ENCODE peak calls at places on chromosomes 5 and 9, in six cellular contexts. L, K, P, N, R and Y are unnamed samples.

GRCh38 chr5:79456890-79457583 is 56.9 kb downstream of the HOMER1 start:
- DNase-seq in L (no peak), K (no peak), P (peak), N (no peak), R (no peak), Y (no peak)

GRCh38 chr5:133246376-133247144 is 194.7 kb downstream of the HSPA4 start:
- DNase-seq in L (no peak), K (no peak), P (no peak), N (no peak), R (peak), Y (no peak)

GRCh38 chr9:82332018-82332773 is 343.6 kb downstream of the SPATA31D1 start:
- DNase-seq in L (no peak), K (no peak), P (no peak), N (no peak), R (no peak), Y (no peak)

GRCh38 chr9:120583958-120584369 is 4.0 kb upstream of the CDK5RAP2 start:
- DNase-seq in L (peak), K (peak), P (peak), N (no peak), R (peak), Y (peak)

GRCh38 chr5:28809811-28810750 is 1771.7 kb upstream of the CDH9 start:
- DNase-seq in L (peak), K (no peak), P (no peak), N (no peak), R (peak), Y (no peak)

GRCh38 chr5:1315709-1316587 is 21.1 kb upstream of the TERT start:
- DNase-seq in L (no peak), K (no peak), P (peak), N (no peak), R (peak), Y (peak)

GRCh38 chr5:108639356-108639755 is 108.3 kb upstream of the FER start:
- DNase-seq in L (no peak), K (no peak), P (no peak), N (no peak), R (no peak), Y (no peak)

GRCh38 chr5:174205939-174206338 is 160.4 kb downstream of the NSG2 start:
- DNase-seq in L (no peak), K (no peak), P (no peak), N (no peak), R (no peak), Y (no peak)

GRCh38 chr5:141787376-141787775 is 90.8 kb downstream of the PCDH1 start:
- DNase-seq in L (no peak), K (no peak), P (no peak), N (no peak), R (no peak), Y (no peak)

GRCh38 chr9:82810902-82811301 is 252.0 kb downstream of the RASEF start:
- DNase-seq in L (no peak), K (peak), P (no peak), N (peak), R (no peak), Y (no peak)

GRCh38 chr5:138461343-138462125 is 3.7 kb upstream of the EGR1 start:
- DNase-seq in L (no peak), K (no peak), P (no peak), N (no peak), R (no peak), Y (no peak)

GRCh38 chr5:163379298-163380155 is 57.9 kb upstream of the CCNG1 start:
- DNase-seq in L (no peak), K (peak), P (no peak), N (no peak), R (peak), Y (peak)

GRCh38 chr9:94757158-94757557 is 30.7 kb downstream of the AOPEP start:
- DNase-seq in L (no peak), K (no peak), P (no peak), N (no peak), R (no peak), Y (no peak)

GRCh38 chr5:174777545-174777944 is 53.2 kb downstream of the MSX2 start:
- DNase-seq in L (no peak), K (no peak), P (no peak), N (no peak), R (no peak), Y (no peak)

GRCh38 chr9:87276327-87276841 is 221.3 kb upstream of the DAPK1 start:
- DNase-seq in L (no peak), K (no peak), P (peak), N (no peak), R (no peak), Y (no peak)

GRCh38 chr5:128225245-128226030 is 141.9 kb downstream of the SLC12A2 start:
- DNase-seq in L (no peak), K (no peak), P (no peak), N (no peak), R (no peak), Y (no peak)

GRCh38 chr5:78594946-78595921 is 53.3 kb downstream of the LHFPL2 start:
- DNase-seq in L (no peak), K (peak), P (no peak), N (no peak), R (peak), Y (peak)

GRCh38 chr9:122168356-122168755 is 8.6 kb downstream of the MORN5 start:
- DNase-seq in L (no peak), K (no peak), P (no peak), N (no peak), R (no peak), Y (no peak)

GRCh38 chr9:113621309-113621791 is 157.8 kb downstream of the RGS3 start:
- DNase-seq in L (no peak), K (no peak), P (no peak), N (no peak), R (no peak), Y (no peak)

GRCh38 chr9:32486839-32487562 is 39.0 kb downstream of the RIGI start:
- DNase-seq in L (no peak), K (no peak), P (no peak), N (no peak), R (no peak), Y (peak)

GRCh38 chr5:126189862-126190261 is 233.3 kb upstream of the GRAMD2B start:
- DNase-seq in L (no peak), K (no peak), P (no peak), N (peak), R (no peak), Y (no peak)

GRCh38 chr9:74528207-74528606 is 31.1 kb downstream of the RORB start:
- DNase-seq in L (no peak), K (no peak), P (no peak), N (no peak), R (no peak), Y (no peak)

GRCh38 chr5:157540707-157541451 is 34.7 kb downstream of the ADAM19 start:
- DNase-seq in L (peak), K (no peak), P (peak), N (no peak), R (no peak), Y (no peak)

GRCh38 chr9:1042466-1042865 is 7.7 kb upstream of the DMRT2 start:
- DNase-seq in L (peak), K (no peak), P (no peak), N (no peak), R (no peak), Y (no peak)

GRCh38 chr9:17472126-17472525 is 106.7 kb upstream of the SH3GL2 start:
- DNase-seq in L (no peak), K (no peak), P (no peak), N (no peak), R (no peak), Y (no peak)

GRCh38 chr5:93800988-93801811 is 59.8 kb upstream of the POU5F2 start:
- DNase-seq in L (peak), K (peak), P (peak), N (no peak), R (no peak), Y (peak)

GRCh38 chr5:74622122-74622521 is 18.4 kb downstream of the ENC1 start:
- DNase-seq in L (no peak), K (no peak), P (no peak), N (no peak), R (no peak), Y (no peak)

GRCh38 chr5:149141224-149141956 is at the start of gene ABLIM3:
- DNase-seq in L (peak), K (no peak), P (no peak), N (peak), R (peak), Y (no peak)

GRCh38 chr9:114231218-114232090 is 76.1 kb downstream of the COL27A1 start:
- DNase-seq in L (peak), K (no peak), P (no peak), N (no peak), R (no peak), Y (no peak)

GRCh38 chr9:136328622-136329041 is 1.3 kb downstream of the GPSM1 start:
- DNase-seq in L (peak), K (no peak), P (no peak), N (no peak), R (no peak), Y (no peak)

GRCh38 chr5:88833371-88834107 is 49.4 kb downstream of the MEF2C start:
- DNase-seq in L (no peak), K (no peak), P (no peak), N (no peak), R (no peak), Y (no peak)

GRCh38 chr5:34919077-34919476 is 3.6 kb downstream of the BRIX1 start:
- DNase-seq in L (no peak), K (no peak), P (no peak), N (no peak), R (no peak), Y (no peak)

GRCh38 chr5:167147879-167148278 is 1143.6 kb upstream of the WWC1 start:
- DNase-seq in L (no peak), K (no peak), P (no peak), N (no peak), R (no peak), Y (no peak)

GRCh38 chr5:92508271-92508670 is 1072.7 kb downstream of the NR2F1-AS1 start:
- DNase-seq in L (no peak), K (no peak), P (no peak), N (no peak), R (no peak), Y (no peak)

DNA sequence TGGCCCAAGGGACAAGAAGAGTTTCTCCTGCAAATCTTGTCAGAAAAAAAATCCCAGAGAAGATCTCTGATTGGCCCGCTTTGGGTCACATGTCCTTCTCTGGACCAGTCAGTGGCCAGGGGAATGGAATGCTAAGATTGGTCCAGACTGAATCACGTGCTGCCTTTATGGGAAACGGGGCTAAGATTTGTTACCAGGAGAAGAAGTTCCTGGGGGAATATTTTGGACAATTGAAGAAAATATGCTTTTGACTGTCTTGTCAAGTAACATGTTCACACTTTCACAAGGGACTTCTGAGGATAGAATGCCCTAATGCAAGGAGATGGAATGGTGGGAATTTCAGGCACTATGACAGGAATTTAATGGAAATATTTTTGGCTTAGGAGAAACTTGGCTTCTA is 74.1 kb upstream of the SH3PXD2B start:
- DNase-seq in L (no peak), K (no peak), P (no peak), N (no peak), R (peak), Y (no peak)
- TF ChIP-seq RAD21 in L (no peak), K (no peak), P (no peak), N (no peak), R (no peak), Y (no peak)

GRCh38 chr9:37908698-37909186 is 4.8 kb upstream of the SLC25A51 start:
- DNase-seq in L (no peak), K (no peak), P (no peak), N (no peak), R (no peak), Y (peak)
- TF ChIP-seq POLR2AphosphoS5 in L (no peak), K (no peak), P (no peak), N (no peak), R (no peak), Y (no peak)

GRCh38 chr9:69090943-69091342 is 55.4 kb downstream of the FXN start:
- DNase-seq in L (no peak), K (no peak), P (no peak), N (no peak), R (no peak), Y (no peak)

GRCh38 chr9:69086769-69087168 is 51.2 kb downstream of the FXN start:
- DNase-seq in L (no peak), K (no peak), P (no peak), N (no peak), R (no peak), Y (peak)

GRCh38 chr9:69090140-69090750 is 54.7 kb downstream of the FXN start:
- DNase-seq in L (no peak), K (no peak), P (no peak), N (no peak), R (no peak), Y (no peak)

GRCh38 chr9:69089491-69089890 is 53.9 kb downstream of the FXN start:
- DNase-seq in L (no peak), K (no peak), P (no peak), N (no peak), R (no peak), Y (no peak)

DNA sequence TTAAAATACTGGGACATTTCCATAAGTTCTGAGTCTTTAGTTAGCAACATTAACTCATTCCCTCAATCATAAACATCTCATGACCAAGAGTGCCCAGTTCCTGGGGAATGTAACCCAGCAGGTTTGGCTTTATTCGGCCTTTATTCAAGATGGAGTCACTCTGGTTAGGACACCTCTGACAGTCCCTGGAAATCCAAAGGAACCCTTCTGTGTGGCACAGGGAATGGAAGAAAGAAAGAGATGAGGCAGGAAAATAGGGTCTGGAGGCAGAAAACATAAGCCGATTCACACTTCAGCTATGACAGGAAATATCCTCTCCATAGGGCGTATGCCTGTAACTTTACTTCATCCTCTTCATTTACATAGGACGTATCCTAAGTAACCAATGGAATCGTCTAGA is 53.5 kb downstream of the FXN start:
- DNase-seq in L (no peak), K (no peak), P (no peak), N (no peak), R (no peak), Y (no peak)
- TF ChIP-seq RAD21 in L (no peak), K (no peak), P (no peak), N (no peak), R (no peak), Y (no peak)

GRCh38 chr9:92808726-92809451 is 44.3 kb upstream of the BICD2 start:
- DNase-seq in L (peak), K (peak), P (no peak), N (peak), R (peak), Y (peak)
- TF ChIP-seq POLR2AphosphoS5 in L (no peak), K (peak), P (no peak), N (no peak), R (no peak), Y (no peak)

DNA sequence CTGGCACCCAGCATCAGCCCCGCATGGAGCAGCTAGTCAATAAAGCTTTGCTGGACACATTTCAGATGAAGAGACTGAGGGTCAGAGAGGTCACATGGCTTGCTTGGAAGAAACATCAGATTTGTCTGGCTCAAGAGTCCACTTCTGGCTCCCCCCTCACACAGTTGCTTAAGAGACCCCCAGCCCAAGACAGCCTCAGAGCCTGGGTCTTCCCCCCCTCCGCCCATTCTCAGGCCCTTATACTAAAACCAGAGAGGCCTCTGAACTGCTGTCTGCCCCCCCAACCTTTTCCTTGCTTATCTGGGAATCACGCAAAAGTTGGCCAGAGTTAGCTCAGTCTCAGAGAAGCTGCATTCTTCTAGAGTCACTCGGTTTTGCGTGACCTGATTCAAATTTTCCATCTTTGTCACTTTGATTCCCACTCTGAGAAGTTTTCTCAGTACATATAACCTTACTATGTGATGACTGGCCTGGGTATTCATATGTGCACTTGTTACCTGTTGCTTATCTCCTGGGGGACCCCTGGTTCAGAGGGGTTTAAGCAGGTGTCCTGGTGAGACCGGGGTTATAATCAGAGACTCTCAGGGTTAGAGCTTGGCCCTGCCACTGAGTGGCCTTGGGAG is 145.4 kb upstream of the IER5L start:
- DNase-seq in L (no peak), K (no peak), P (no peak), N (no peak), R (no peak), Y (no peak)
- TF ChIP-seq RAD21 in L (no peak), K (no peak), P (no peak), N (no peak), R (no peak), Y (no peak)

DNA sequence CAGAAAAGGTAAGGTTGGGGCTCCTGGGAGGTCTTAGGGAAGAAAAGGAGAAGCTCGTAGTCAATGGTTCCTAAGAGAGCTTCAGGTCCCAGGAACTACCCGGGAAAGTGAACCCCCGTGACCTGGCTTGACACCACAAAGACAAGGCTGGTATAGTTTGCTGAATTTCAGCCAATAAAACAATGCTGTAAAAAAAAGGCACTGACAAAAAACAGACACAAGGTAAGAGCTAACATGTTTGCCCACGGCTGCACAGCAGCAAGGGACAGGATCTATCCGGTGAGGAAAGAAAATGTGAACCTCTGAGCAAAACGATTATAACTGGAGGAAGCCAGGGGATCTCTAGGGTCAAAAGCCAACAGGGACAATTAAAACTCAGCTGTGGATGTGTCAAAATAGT is 17.1 kb downstream of the SLIT3 start:
- DNase-seq in L (no peak), K (no peak), P (no peak), N (no peak), R (no peak), Y (no peak)
- TF ChIP-seq POLR2AphosphoS5 in L (no peak), K (no peak), P (no peak), N (no peak), R (no peak), Y (no peak)

GRCh38 chr5:31701642-31702041 is 62.7 kb downstream of the PDZD2 start:
- DNase-seq in L (peak), K (no peak), P (no peak), N (no peak), R (no peak), Y (no peak)
- TF ChIP-seq RAD21 in L (peak), K (no peak), P (no peak), N (no peak), R (no peak), Y (no peak)

GRCh38 chr5:172110921-172111873 is 76.8 kb downstream of the STK10 start:
- DNase-seq in L (peak), K (no peak), P (peak), N (no peak), R (peak), Y (no peak)

GRCh38 chr5:172107606-172108005 is 80.4 kb downstream of the STK10 start:
- DNase-seq in L (no peak), K (no peak), P (no peak), N (no peak), R (no peak), Y (no peak)

GRCh38 chr5:172106511-172107356 is 81.3 kb downstream of the STK10 start:
- DNase-seq in L (peak), K (no peak), P (peak), N (no peak), R (peak), Y (no peak)

GRCh38 chr5:172110260-172110815 is 77.7 kb downstream of the STK10 start:
- DNase-seq in L (no peak), K (no peak), P (no peak), N (no peak), R (no peak), Y (no peak)

DNA sequence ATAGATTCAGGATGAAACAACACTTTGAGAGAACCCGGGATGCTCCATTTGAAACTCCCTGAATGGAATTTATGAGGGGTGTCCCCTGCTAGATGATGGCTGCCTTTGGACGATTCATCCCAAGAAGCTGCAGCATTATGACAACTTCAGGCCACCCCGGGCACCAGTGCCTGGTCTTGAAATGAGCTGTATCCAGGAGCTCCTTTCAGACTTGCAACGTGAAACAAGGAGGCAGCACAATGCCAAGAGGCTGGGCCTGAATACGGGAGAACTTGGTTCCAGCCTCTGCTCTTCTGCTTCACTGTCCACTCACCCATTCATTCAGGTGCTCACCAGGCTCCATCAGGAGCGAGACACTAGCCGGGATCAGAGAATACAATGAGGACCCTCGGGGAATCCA is 78.3 kb downstream of the STK10 start:
- DNase-seq in L (no peak), K (no peak), P (no peak), N (no peak), R (no peak), Y (no peak)
- TF ChIP-seq POLR2AphosphoS5 in L (no peak), K (no peak), P (no peak), N (no peak), R (no peak), Y (no peak)

DNA sequence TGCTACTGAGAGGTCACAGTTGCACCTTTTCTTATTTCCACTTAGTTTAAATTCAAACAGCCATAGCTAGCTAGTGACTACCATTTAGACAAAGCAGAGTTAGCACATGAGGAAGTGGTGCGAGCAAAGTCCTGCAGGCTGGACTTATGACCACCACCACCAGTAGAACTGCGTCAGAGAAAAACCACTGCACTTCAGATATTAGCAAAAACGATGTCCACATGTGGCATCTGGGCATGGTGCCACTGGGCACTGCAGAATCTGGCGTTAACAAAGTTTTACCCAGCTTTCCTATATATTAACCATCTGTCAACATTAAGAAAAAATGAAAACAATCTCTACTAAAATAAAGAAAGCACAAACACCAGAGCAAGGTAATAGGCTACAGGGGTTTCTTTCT is 80.1 kb downstream of the SPTLC1 start:
- DNase-seq in L (no peak), K (no peak), P (no peak), N (no peak), R (no peak), Y (no peak)
- TF ChIP-seq RAD21 in L (no peak), K (no peak), P (no peak), N (no peak), R (no peak), Y (no peak)